ENCODE peak calls at places on chromosomes 13 and 19, in six cellular contexts. One of them, this sample, is unnamed.

GRCh38 chr19:22622901-22623840 is 11.0 kb upstream of the ZNF492 start:
- DNase-seq in brain microvascular endothelial cell: no peak
- DNase-seq in mammary epithelial cell: no peak
- DNase-seq in CD4-positive, alpha-beta T cell: no peak
- DNase-seq in dorsolateral prefrontal cortex: no peak
- DNase-seq in H9: no peak
- DNase-seq in this sample: no peak

GRCh38 chr19:29855087-29855486 is 43.3 kb downstream of the CCNE1 start:
- DNase-seq in brain microvascular endothelial cell: no peak
- DNase-seq in mammary epithelial cell: no peak
- DNase-seq in CD4-positive, alpha-beta T cell: no peak
- DNase-seq in dorsolateral prefrontal cortex: no peak
- DNase-seq in H9: peak
- DNase-seq in this sample: no peak

GRCh38 chr13:43981091-43981490 is 101.4 kb downstream of the LACC1 start:
- DNase-seq in brain microvascular endothelial cell: no peak
- DNase-seq in mammary epithelial cell: no peak
- DNase-seq in CD4-positive, alpha-beta T cell: no peak
- DNase-seq in dorsolateral prefrontal cortex: no peak
- DNase-seq in H9: peak
- DNase-seq in this sample: no peak

GRCh38 chr19:35269425-35270117 is 809 bp downstream of the USF2 start:
- DNase-seq in brain microvascular endothelial cell: peak
- DNase-seq in mammary epithelial cell: peak
- DNase-seq in CD4-positive, alpha-beta T cell: peak
- DNase-seq in dorsolateral prefrontal cortex: peak
- DNase-seq in H9: peak
- DNase-seq in this sample: peak

GRCh38 chr19:11209892-11210655 is 12.7 kb upstream of the KANK2 start:
- DNase-seq in brain microvascular endothelial cell: no peak
- DNase-seq in mammary epithelial cell: no peak
- DNase-seq in CD4-positive, alpha-beta T cell: no peak
- DNase-seq in dorsolateral prefrontal cortex: no peak
- DNase-seq in H9: no peak
- DNase-seq in this sample: no peak

GRCh38 chr13:96673825-96674224 is 320.5 kb downstream of the OXGR1 start:
- DNase-seq in brain microvascular endothelial cell: no peak
- DNase-seq in mammary epithelial cell: no peak
- DNase-seq in CD4-positive, alpha-beta T cell: no peak
- DNase-seq in dorsolateral prefrontal cortex: no peak
- DNase-seq in H9: no peak
- DNase-seq in this sample: no peak

GRCh38 chr13:74129500-74130144 is 4.6 kb downstream of the KLF12 start:
- DNase-seq in brain microvascular endothelial cell: no peak
- DNase-seq in mammary epithelial cell: peak
- DNase-seq in CD4-positive, alpha-beta T cell: peak
- DNase-seq in dorsolateral prefrontal cortex: no peak
- DNase-seq in H9: no peak
- DNase-seq in this sample: no peak

GRCh38 chr13:66492479-66492878 is 737.7 kb downstream of the PCDH9 start:
- DNase-seq in brain microvascular endothelial cell: no peak
- DNase-seq in mammary epithelial cell: no peak
- DNase-seq in CD4-positive, alpha-beta T cell: no peak
- DNase-seq in dorsolateral prefrontal cortex: no peak
- DNase-seq in H9: peak
- DNase-seq in this sample: no peak

GRCh38 chr19:49335071-49335783 is at the start of gene CD37:
- DNase-seq in brain microvascular endothelial cell: no peak
- DNase-seq in mammary epithelial cell: no peak
- DNase-seq in CD4-positive, alpha-beta T cell: peak
- DNase-seq in dorsolateral prefrontal cortex: no peak
- DNase-seq in H9: peak
- DNase-seq in this sample: no peak

GRCh38 chr13:66266761-66267160 is 963.4 kb downstream of the PCDH9 start:
- DNase-seq in brain microvascular endothelial cell: no peak
- DNase-seq in mammary epithelial cell: no peak
- DNase-seq in CD4-positive, alpha-beta T cell: no peak
- DNase-seq in dorsolateral prefrontal cortex: no peak
- DNase-seq in H9: no peak
- DNase-seq in this sample: peak

GRCh38 chr19:40907968-40908735 is 26.1 kb upstream of the CYP2A7 start:
- DNase-seq in brain microvascular endothelial cell: no peak
- DNase-seq in mammary epithelial cell: no peak
- DNase-seq in CD4-positive, alpha-beta T cell: peak
- DNase-seq in dorsolateral prefrontal cortex: no peak
- DNase-seq in H9: peak
- DNase-seq in this sample: no peak

GRCh38 chr19:15769586-15769985 is 17.9 kb upstream of the OR10H5 start:
- DNase-seq in brain microvascular endothelial cell: no peak
- DNase-seq in mammary epithelial cell: peak
- DNase-seq in CD4-positive, alpha-beta T cell: no peak
- DNase-seq in dorsolateral prefrontal cortex: no peak
- DNase-seq in H9: no peak
- DNase-seq in this sample: no peak

GRCh38 chr13:100491164-100491847 is 97.3 kb downstream of the GGACT start:
- DNase-seq in brain microvascular endothelial cell: peak
- DNase-seq in mammary epithelial cell: no peak
- DNase-seq in CD4-positive, alpha-beta T cell: no peak
- DNase-seq in dorsolateral prefrontal cortex: no peak
- DNase-seq in H9: no peak
- DNase-seq in this sample: no peak

GRCh38 chr19:38831142-38831605 is 420 bp downstream of the ECH1 start:
- DNase-seq in brain microvascular endothelial cell: peak
- DNase-seq in mammary epithelial cell: peak
- DNase-seq in CD4-positive, alpha-beta T cell: no peak
- DNase-seq in dorsolateral prefrontal cortex: no peak
- DNase-seq in H9: peak
- DNase-seq in this sample: peak

GRCh38 chr13:91389186-91389585 is 9.2 kb upstream of the GPC5 start:
- DNase-seq in brain microvascular endothelial cell: no peak
- DNase-seq in mammary epithelial cell: no peak
- DNase-seq in CD4-positive, alpha-beta T cell: no peak
- DNase-seq in dorsolateral prefrontal cortex: no peak
- DNase-seq in H9: no peak
- DNase-seq in this sample: no peak

GRCh38 chr19:35843676-35844481 is 8.4 kb downstream of the NPHS1 start:
- DNase-seq in brain microvascular endothelial cell: no peak
- DNase-seq in mammary epithelial cell: peak
- DNase-seq in CD4-positive, alpha-beta T cell: no peak
- DNase-seq in dorsolateral prefrontal cortex: no peak
- DNase-seq in H9: peak
- DNase-seq in this sample: peak

GRCh38 chr13:96519380-96519779 is 429.5 kb downstream of the HS6ST3 start:
- DNase-seq in brain microvascular endothelial cell: no peak
- DNase-seq in mammary epithelial cell: no peak
- DNase-seq in CD4-positive, alpha-beta T cell: no peak
- DNase-seq in dorsolateral prefrontal cortex: no peak
- DNase-seq in H9: no peak
- DNase-seq in this sample: no peak

GRCh38 chr13:97359181-97360057 is 74.5 kb upstream of the RAP2A start:
- DNase-seq in brain microvascular endothelial cell: peak
- DNase-seq in mammary epithelial cell: peak
- DNase-seq in CD4-positive, alpha-beta T cell: peak
- DNase-seq in dorsolateral prefrontal cortex: no peak
- DNase-seq in H9: peak
- DNase-seq in this sample: peak

GRCh38 chr19:12763100-12763499 is 11.5 kb downstream of the BEST2 start:
- DNase-seq in brain microvascular endothelial cell: no peak
- DNase-seq in mammary epithelial cell: no peak
- DNase-seq in CD4-positive, alpha-beta T cell: no peak
- DNase-seq in dorsolateral prefrontal cortex: no peak
- DNase-seq in H9: no peak
- DNase-seq in this sample: no peak

GRCh38 chr19:13156968-13157882 is 7.0 kb downstream of the IER2 start:
- DNase-seq in brain microvascular endothelial cell: no peak
- DNase-seq in mammary epithelial cell: no peak
- DNase-seq in CD4-positive, alpha-beta T cell: no peak
- DNase-seq in dorsolateral prefrontal cortex: no peak
- DNase-seq in H9: no peak
- DNase-seq in this sample: no peak

GRCh38 chr13:108615241-108615640 is 14.2 kb upstream of the MYO16 start:
- DNase-seq in brain microvascular endothelial cell: no peak
- DNase-seq in mammary epithelial cell: no peak
- DNase-seq in CD4-positive, alpha-beta T cell: no peak
- DNase-seq in dorsolateral prefrontal cortex: no peak
- DNase-seq in H9: no peak
- DNase-seq in this sample: no peak

GRCh38 chr13:108610517-108610916 is 18.9 kb upstream of the MYO16 start:
- DNase-seq in brain microvascular endothelial cell: no peak
- DNase-seq in mammary epithelial cell: no peak
- DNase-seq in CD4-positive, alpha-beta T cell: no peak
- DNase-seq in dorsolateral prefrontal cortex: no peak
- DNase-seq in H9: no peak
- DNase-seq in this sample: no peak

GRCh38 chr13:108606424-108606823 is 23.0 kb upstream of the MYO16 start:
- DNase-seq in brain microvascular endothelial cell: no peak
- DNase-seq in mammary epithelial cell: no peak
- DNase-seq in CD4-positive, alpha-beta T cell: no peak
- DNase-seq in dorsolateral prefrontal cortex: no peak
- DNase-seq in H9: no peak
- DNase-seq in this sample: no peak

DNA sequence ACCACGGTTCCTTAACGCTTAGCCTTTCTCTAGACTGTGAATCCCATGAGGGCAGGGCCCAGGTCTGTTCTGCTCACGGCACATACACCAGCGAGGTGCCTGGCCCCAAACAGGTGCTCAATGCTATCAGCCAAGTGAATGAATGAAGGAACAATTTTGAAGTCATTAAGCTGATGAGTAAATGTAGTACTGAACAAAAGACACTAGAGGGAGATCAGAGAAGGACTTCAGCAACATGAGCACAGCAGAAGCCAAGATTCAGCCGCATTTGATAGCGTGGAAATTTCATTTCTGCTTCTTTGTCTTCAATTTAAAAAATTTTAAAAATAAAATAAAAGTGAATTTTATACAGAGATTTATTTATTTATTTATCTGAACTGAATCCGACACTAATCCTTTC is 20.1 kb upstream of the MYO16 start:
- DNase-seq in brain microvascular endothelial cell: no peak
- DNase-seq in mammary epithelial cell: peak
- DNase-seq in CD4-positive, alpha-beta T cell: no peak
- DNase-seq in dorsolateral prefrontal cortex: no peak
- DNase-seq in H9: no peak
- DNase-seq in this sample: peak
- TF ChIP-seq CTCF in brain microvascular endothelial cell: peak
- TF ChIP-seq CTCF in mammary epithelial cell: peak
- TF ChIP-seq CTCF in CD4-positive, alpha-beta T cell: no peak
- TF ChIP-seq CTCF in dorsolateral prefrontal cortex: peak
- TF ChIP-seq CTCF in H9: peak
- TF ChIP-seq CTCF in this sample: peak

GRCh38 chr19:2974342-2974932 is 2.9 kb upstream of the TLE6 start:
- DNase-seq in brain microvascular endothelial cell: peak
- DNase-seq in mammary epithelial cell: no peak
- DNase-seq in CD4-positive, alpha-beta T cell: no peak
- DNase-seq in dorsolateral prefrontal cortex: no peak
- DNase-seq in H9: no peak
- DNase-seq in this sample: no peak

GRCh38 chr19:2977686-2978466 is 512 bp downstream of the TLE6 start:
- DNase-seq in brain microvascular endothelial cell: no peak
- DNase-seq in mammary epithelial cell: no peak
- DNase-seq in CD4-positive, alpha-beta T cell: no peak
- DNase-seq in dorsolateral prefrontal cortex: no peak
- DNase-seq in H9: no peak
- DNase-seq in this sample: no peak

GRCh38 chr19:2976609-2977000 is 759 bp upstream of the TLE6 start:
- DNase-seq in brain microvascular endothelial cell: no peak
- DNase-seq in mammary epithelial cell: no peak
- DNase-seq in CD4-positive, alpha-beta T cell: no peak
- DNase-seq in dorsolateral prefrontal cortex: no peak
- DNase-seq in H9: peak
- DNase-seq in this sample: no peak

GRCh38 chr19:2978467-2978767 is 1.1 kb downstream of the TLE6 start:
- DNase-seq in brain microvascular endothelial cell: no peak
- DNase-seq in mammary epithelial cell: no peak
- DNase-seq in CD4-positive, alpha-beta T cell: no peak
- DNase-seq in dorsolateral prefrontal cortex: no peak
- DNase-seq in H9: no peak
- DNase-seq in this sample: no peak

DNA sequence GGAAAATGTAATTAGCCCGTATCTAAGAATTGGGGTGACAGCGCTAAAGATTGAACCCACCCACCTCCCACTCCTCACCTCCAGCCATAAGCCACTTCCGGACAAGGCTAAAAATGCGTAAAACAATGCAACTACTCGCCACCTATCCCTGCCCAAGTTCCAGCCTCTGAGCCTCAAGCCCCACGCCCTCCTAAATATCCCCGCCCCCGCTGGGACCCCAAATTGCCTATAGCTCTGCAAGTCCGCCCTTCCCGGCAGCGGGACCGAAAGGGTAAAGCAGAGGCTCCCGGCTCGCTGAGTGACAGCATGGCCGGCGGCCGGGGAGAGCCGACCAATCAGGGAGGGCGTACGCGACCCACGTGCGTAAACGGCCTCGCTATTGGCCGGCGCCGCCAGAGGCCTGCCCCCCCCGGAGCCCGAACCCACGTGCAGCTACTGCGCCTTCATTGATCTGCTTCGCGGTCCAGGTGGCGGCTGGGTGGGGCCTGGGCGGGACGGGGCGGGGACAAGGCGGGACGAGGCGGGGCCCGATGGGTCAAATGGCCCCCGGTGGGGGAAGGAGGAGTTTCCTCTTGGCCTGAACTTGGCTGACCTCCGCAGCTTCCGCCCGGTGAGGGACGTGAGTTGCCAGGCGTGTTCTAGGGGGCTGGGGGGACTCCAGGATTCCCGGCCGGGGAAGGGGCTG is at the start of gene TLE6:
- DNase-seq in brain microvascular endothelial cell: peak
- DNase-seq in mammary epithelial cell: peak
- DNase-seq in CD4-positive, alpha-beta T cell: peak
- DNase-seq in dorsolateral prefrontal cortex: peak
- DNase-seq in H9: peak
- DNase-seq in this sample: peak
- H3K27ac ChIP-seq in brain microvascular endothelial cell: no peak
- H3K27ac ChIP-seq in mammary epithelial cell: no peak
- H3K27ac ChIP-seq in CD4-positive, alpha-beta T cell: no peak
- H3K27ac ChIP-seq in dorsolateral prefrontal cortex: no peak
- H3K27ac ChIP-seq in H9: no peak
- H3K27ac ChIP-seq in this sample: peak

GRCh38 chr19:7582446-7582845 is 13.2 kb upstream of the CAMSAP3 start:
- DNase-seq in brain microvascular endothelial cell: no peak
- DNase-seq in mammary epithelial cell: no peak
- DNase-seq in CD4-positive, alpha-beta T cell: no peak
- DNase-seq in dorsolateral prefrontal cortex: no peak
- DNase-seq in H9: no peak
- DNase-seq in this sample: no peak
- TF ChIP-seq CTCF in brain microvascular endothelial cell: no peak
- TF ChIP-seq CTCF in mammary epithelial cell: no peak
- TF ChIP-seq CTCF in CD4-positive, alpha-beta T cell: no peak
- TF ChIP-seq CTCF in dorsolateral prefrontal cortex: no peak
- TF ChIP-seq CTCF in H9: no peak
- TF ChIP-seq CTCF in this sample: no peak

DNA sequence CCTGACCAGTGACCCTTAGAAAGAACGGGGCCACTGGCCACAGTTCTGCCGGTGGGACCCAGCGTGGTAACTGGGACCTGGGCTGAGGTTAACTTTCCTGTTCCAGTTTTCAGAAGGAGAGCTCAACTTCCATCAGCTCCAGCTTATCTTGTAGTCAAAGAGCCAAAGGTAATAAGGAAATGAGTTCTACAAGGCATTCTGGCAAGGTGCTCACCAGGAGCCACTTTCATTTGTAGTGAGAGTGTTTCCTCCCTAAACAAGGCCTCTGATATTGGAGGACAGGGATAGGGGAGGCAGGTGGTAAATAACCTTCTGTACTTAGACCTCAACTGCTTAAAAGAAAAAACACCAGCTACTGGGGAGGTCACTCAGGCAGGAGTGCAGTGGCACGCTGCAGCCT is 38.1 kb downstream of the PBX4 start:
- DNase-seq in brain microvascular endothelial cell: no peak
- DNase-seq in mammary epithelial cell: no peak
- DNase-seq in CD4-positive, alpha-beta T cell: no peak
- DNase-seq in dorsolateral prefrontal cortex: no peak
- DNase-seq in H9: no peak
- DNase-seq in this sample: no peak
- H3K27ac ChIP-seq in brain microvascular endothelial cell: no peak
- H3K27ac ChIP-seq in mammary epithelial cell: no peak
- H3K27ac ChIP-seq in CD4-positive, alpha-beta T cell: no peak
- H3K27ac ChIP-seq in dorsolateral prefrontal cortex: no peak
- H3K27ac ChIP-seq in H9: no peak
- H3K27ac ChIP-seq in this sample: no peak

This sample was measured in RWPE1.